ENCODE peak calls at places on chromosomes 13 and 19, in eight cellular contexts. K is AG04450, U is A549, X is SK-N-DZ, N is brain microvascular endothelial cell, S is cardiac septum, W is NCI-H1092 treated with DMSO at 0.1 percent for 48 hours, M is SJSA1. D is an unnamed sample.
A peak's percentile ranks its signal among the peaks of the same experiment; 100 is the strongest.

GRCh38 chr19:45477713-45478453 is 10.1 kb downstream of the FOSB start:
- DNase-seq in K (no peak), U (no peak), X (no peak), N (no peak), S (no peak), W (no peak), M (no peak), D (no peak)

GRCh38 chr13:98576963-98577822 is at the start of gene STK24:
- DNase-seq in K (peak; percentile 43), U (no peak), X (peak; percentile 43), N (peak; percentile 57), S (peak; percentile 85), W (peak; percentile 68), M (peak; percentile 91), D (peak; percentile 37)

GRCh38 chr13:38641164-38641948 is 45.5 kb upstream of the FREM2 start:
- DNase-seq in K (no peak), U (no peak), X (no peak), N (no peak), S (no peak), W (peak; percentile 11), M (no peak), D (no peak)

GRCh38 chr13:94154362-94154761 is 325.1 kb downstream of the DCT start:
- DNase-seq in K (no peak), U (no peak), X (no peak), N (peak; percentile 32), S (no peak), W (no peak), M (no peak), D (no peak)

GRCh38 chr19:47049307-47049700 is 880 bp upstream of the TMEM160 start:
- DNase-seq in K (no peak), U (no peak), X (no peak), N (peak; percentile 11), S (no peak), W (no peak), M (peak; percentile 83), D (no peak)

GRCh38 chr19:35474104-35474503 is 16.2 kb downstream of the KRTDAP start:
- DNase-seq in K (no peak), U (no peak), X (no peak), N (no peak), S (no peak), W (no peak), M (no peak), D (no peak)

GRCh38 chr19:51690359-51691121 is 2.6 kb upstream of the SPACA6 start:
- DNase-seq in K (peak; percentile 41), U (peak; percentile 91), X (peak; percentile 81), N (peak; percentile 59), S (peak; percentile 88), W (peak; percentile 45), M (peak; percentile 62), D (peak; percentile 52)

GRCh38 chr13:90950134-90950533 is 397.4 kb upstream of the MIR17HG start:
- DNase-seq in K (no peak), U (no peak), X (no peak), N (no peak), S (no peak), W (no peak), M (no peak), D (no peak)

GRCh38 chr13:90806905-90807304 is 540.6 kb upstream of the MIR17HG start:
- DNase-seq in K (no peak), U (no peak), X (no peak), N (no peak), S (no peak), W (no peak), M (no peak), D (no peak)

GRCh38 chr13:40388617-40389016 is 277.8 kb downstream of the FOXO1 start:
- DNase-seq in K (no peak), U (no peak), X (no peak), N (peak; percentile 47), S (no peak), W (no peak), M (peak; percentile 70), D (peak; percentile 64)

D was measured in stimulated activated CD4-positive, alpha-beta T cell treated with anti-CD3 and anti-CD28 coated beads, Interleukin-2, amount 100 ng/mL, for 4 hours.